ENCODE peak calls at places on chromosome 20, in five cellular contexts. One of them, this sample, is unnamed.

GRCh38 chr20:23008673-23009072 is 26.4 kb upstream of the SSTR4 start:
- DNase-seq in HepG2: no peak
- DNase-seq in GM12878: no peak
- DNase-seq in H1: no peak
- DNase-seq in NT2/D1: no peak
- DNase-seq in this sample: no peak

GRCh38 chr20:34915131-34915530 is 38.7 kb downstream of the ACSS2 start:
- DNase-seq in NT2/D1: no peak
- DNase-seq in HepG2: no peak
- DNase-seq in GM12878: no peak
- DNase-seq in H1: no peak
- DNase-seq in this sample: no peak

GRCh38 chr20:56003111-56003800 is 2.1 kb downstream of the CBLN4 start:
- DNase-seq in GM12878: no peak
- DNase-seq in H1: no peak
- DNase-seq in HepG2: no peak
- DNase-seq in NT2/D1: peak
- DNase-seq in this sample: no peak

GRCh38 chr20:62980970-62981369 is 25.8 kb downstream of the BHLHE23 start:
- DNase-seq in H1: no peak
- DNase-seq in GM12878: no peak
- DNase-seq in HepG2: no peak
- DNase-seq in NT2/D1: no peak
- DNase-seq in this sample: peak

GRCh38 chr20:17066955-17067354 is 159.9 kb upstream of the PCSK2 start:
- DNase-seq in HepG2: no peak
- DNase-seq in H1: no peak
- DNase-seq in NT2/D1: peak
- DNase-seq in GM12878: no peak
- DNase-seq in this sample: no peak

GRCh38 chr20:38426006-38426405 is 9.1 kb downstream of the SNHG17 start:
- DNase-seq in H1: no peak
- DNase-seq in GM12878: no peak
- DNase-seq in HepG2: peak
- DNase-seq in NT2/D1: no peak
- DNase-seq in this sample: no peak

GRCh38 chr20:14064921-14065320 is 69.6 kb downstream of the MACROD2 start:
- DNase-seq in GM12878: no peak
- DNase-seq in HepG2: no peak
- DNase-seq in H1: no peak
- DNase-seq in NT2/D1: no peak
- DNase-seq in this sample: no peak

GRCh38 chr20:59032713-59033059 is 551 bp upstream of the ATP5F1E start:
- DNase-seq in NT2/D1: no peak
- DNase-seq in H1: no peak
- DNase-seq in GM12878: no peak
- DNase-seq in HepG2: peak
- DNase-seq in this sample: peak

GRCh38 chr20:22579119-22579427 is 5.3 kb downstream of the FOXA2 start:
- DNase-seq in GM12878: no peak
- DNase-seq in H1: no peak
- DNase-seq in HepG2: no peak
- DNase-seq in NT2/D1: peak
- DNase-seq in this sample: no peak

GRCh38 chr20:22466447-22467171 is 117.8 kb downstream of the FOXA2 start:
- DNase-seq in HepG2: no peak
- DNase-seq in NT2/D1: no peak
- DNase-seq in GM12878: no peak
- DNase-seq in H1: no peak
- DNase-seq in this sample: no peak

GRCh38 chr20:39083781-39084180 is 121.6 kb downstream of the DHX35 start:
- DNase-seq in NT2/D1: no peak
- DNase-seq in HepG2: no peak
- DNase-seq in H1: no peak
- DNase-seq in GM12878: no peak
- DNase-seq in this sample: no peak

GRCh38 chr20:21901470-21902275 is 196.2 kb downstream of the PAX1 start:
- DNase-seq in HepG2: no peak
- DNase-seq in NT2/D1: no peak
- DNase-seq in H1: no peak
- DNase-seq in GM12878: no peak
- DNase-seq in this sample: no peak

GRCh38 chr20:62642666-62643520 is 590 bp downstream of the SLCO4A1 start:
- DNase-seq in HepG2: no peak
- DNase-seq in NT2/D1: no peak
- DNase-seq in H1: no peak
- DNase-seq in GM12878: no peak
- DNase-seq in this sample: peak

GRCh38 chr20:46758929-46759669 is 49.6 kb downstream of the SLC2A10 start:
- DNase-seq in HepG2: no peak
- DNase-seq in H1: no peak
- DNase-seq in NT2/D1: no peak
- DNase-seq in GM12878: no peak
- DNase-seq in this sample: no peak

GRCh38 chr20:22686097-22686496 is 101.7 kb upstream of the FOXA2 start:
- DNase-seq in HepG2: peak
- DNase-seq in H1: peak
- DNase-seq in GM12878: no peak
- DNase-seq in NT2/D1: peak
- DNase-seq in this sample: peak

GRCh38 chr20:56826306-56826970 is 197.3 kb downstream of the TFAP2C start:
- DNase-seq in H1: no peak
- DNase-seq in GM12878: no peak
- DNase-seq in HepG2: no peak
- DNase-seq in NT2/D1: no peak
- DNase-seq in this sample: no peak

GRCh38 chr20:17629678-17630089 is 52.4 kb downstream of the RRBP1 start:
- DNase-seq in H1: no peak
- DNase-seq in GM12878: no peak
- DNase-seq in HepG2: no peak
- DNase-seq in NT2/D1: no peak
- DNase-seq in this sample: no peak

GRCh38 chr20:10611357-10611756 is 62.4 kb downstream of the JAG1 start:
- DNase-seq in H1: no peak
- DNase-seq in GM12878: no peak
- DNase-seq in NT2/D1: no peak
- DNase-seq in HepG2: peak
- DNase-seq in this sample: peak

GRCh38 chr20:31661625-31662371 is 24.1 kb downstream of the COX4I2 start:
- DNase-seq in HepG2: peak
- DNase-seq in NT2/D1: no peak
- DNase-seq in GM12878: no peak
- DNase-seq in H1: peak
- DNase-seq in this sample: peak
- TF ChIP-seq SUZ12 in HepG2: no peak
- TF ChIP-seq SUZ12 in NT2/D1: no peak
- TF ChIP-seq SUZ12 in GM12878: no peak
- TF ChIP-seq SUZ12 in H1: no peak
- TF ChIP-seq SUZ12 in this sample: no peak

DNA sequence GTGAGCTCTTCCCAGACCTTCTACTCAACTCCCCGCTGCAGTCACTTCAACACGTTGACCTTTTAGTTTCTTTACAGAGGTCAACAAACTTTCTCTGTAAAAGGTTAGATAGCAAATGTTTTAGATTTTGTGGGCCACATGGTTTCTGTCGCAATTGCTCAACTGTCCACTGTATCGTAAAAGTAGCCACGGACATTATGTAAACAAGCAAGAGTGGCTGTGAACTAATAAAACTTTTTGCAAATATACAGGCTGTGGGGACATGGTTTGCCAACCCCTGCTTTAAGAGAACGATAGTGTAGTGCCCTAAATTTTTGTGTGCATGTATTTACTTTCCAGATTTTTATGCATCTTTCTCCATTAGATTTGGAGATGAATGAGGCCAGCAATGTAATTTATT is 247.6 kb upstream of the TSHZ2 start:
- DNase-seq in GM12878: no peak
- DNase-seq in H1: no peak
- DNase-seq in NT2/D1: no peak
- DNase-seq in HepG2: no peak
- DNase-seq in this sample: no peak
- TF ChIP-seq SUZ12 in GM12878: no peak
- TF ChIP-seq SUZ12 in H1: no peak
- TF ChIP-seq SUZ12 in NT2/D1: no peak
- TF ChIP-seq SUZ12 in HepG2: no peak
- TF ChIP-seq SUZ12 in this sample: no peak

GRCh38 chr20:44765091-44765490 is 19.4 kb downstream of the KCNK15 start:
- DNase-seq in GM12878: no peak
- DNase-seq in H1: no peak
- DNase-seq in HepG2: no peak
- DNase-seq in NT2/D1: no peak
- DNase-seq in this sample: no peak

GRCh38 chr20:44768854-44769480 is 23.3 kb downstream of the KCNK15 start:
- DNase-seq in H1: no peak
- DNase-seq in GM12878: no peak
- DNase-seq in HepG2: no peak
- DNase-seq in NT2/D1: no peak
- DNase-seq in this sample: no peak

GRCh38 chr20:44768256-44768655 is 22.6 kb downstream of the KCNK15 start:
- DNase-seq in NT2/D1: no peak
- DNase-seq in H1: no peak
- DNase-seq in GM12878: no peak
- DNase-seq in HepG2: no peak
- DNase-seq in this sample: no peak

GRCh38 chr20:44762466-44763140 is 16.9 kb downstream of the KCNK15 start:
- DNase-seq in H1: no peak
- DNase-seq in NT2/D1: no peak
- DNase-seq in GM12878: no peak
- DNase-seq in HepG2: no peak
- DNase-seq in this sample: no peak

DNA sequence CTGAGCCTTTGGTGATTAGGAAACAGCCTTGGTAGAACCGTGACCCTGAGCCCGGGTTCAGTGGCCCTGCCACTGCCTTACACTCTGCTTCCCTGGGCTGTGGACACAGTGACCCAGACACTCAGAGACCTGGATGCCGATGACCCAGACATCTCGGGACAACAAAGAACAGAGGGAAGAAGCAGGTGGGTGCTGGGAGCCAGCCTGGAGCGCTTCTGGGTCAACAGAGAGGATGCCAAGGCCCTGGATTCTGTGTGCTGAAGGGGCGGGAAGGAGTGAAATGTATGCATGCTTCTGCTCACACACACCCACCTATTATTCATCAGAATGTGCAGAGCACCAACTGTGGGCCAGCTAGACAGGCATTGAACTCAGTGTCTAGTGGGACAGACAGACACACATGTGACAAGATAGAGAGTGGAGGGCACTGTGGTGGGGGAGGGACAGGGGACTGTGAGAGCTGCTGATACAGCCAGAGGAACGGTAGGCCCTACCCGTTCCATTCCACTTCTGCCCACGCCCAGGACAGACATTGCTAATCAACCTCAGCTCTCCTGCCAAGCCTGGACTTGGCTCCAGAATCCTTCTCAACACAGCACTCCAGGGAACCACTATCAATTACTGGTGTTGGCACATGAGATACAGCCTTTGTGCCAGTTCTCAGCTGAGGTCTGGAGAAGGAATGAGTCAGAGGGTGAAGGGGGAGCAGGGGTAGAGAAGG is 20.1 kb downstream of the KCNK15 start:
- DNase-seq in NT2/D1: no peak
- DNase-seq in HepG2: no peak
- DNase-seq in GM12878: no peak
- DNase-seq in H1: no peak
- DNase-seq in this sample: no peak
- TF ChIP-seq SUZ12 in NT2/D1: no peak
- TF ChIP-seq SUZ12 in HepG2: no peak
- TF ChIP-seq SUZ12 in GM12878: no peak
- TF ChIP-seq SUZ12 in H1: no peak
- TF ChIP-seq SUZ12 in this sample: no peak

GRCh38 chr20:2151805-2152727 is 50.4 kb downstream of the STK35 start:
- DNase-seq in HepG2: no peak
- DNase-seq in NT2/D1: no peak
- DNase-seq in H1: no peak
- DNase-seq in GM12878: no peak
- DNase-seq in this sample: no peak

GRCh38 chr20:2146080-2146867 is 44.6 kb downstream of the STK35 start:
- DNase-seq in HepG2: no peak
- DNase-seq in NT2/D1: no peak
- DNase-seq in GM12878: no peak
- DNase-seq in H1: no peak
- DNase-seq in this sample: no peak

GRCh38 chr20:2150660-2151059 is 49.0 kb downstream of the STK35 start:
- DNase-seq in GM12878: no peak
- DNase-seq in HepG2: no peak
- DNase-seq in NT2/D1: no peak
- DNase-seq in H1: no peak
- DNase-seq in this sample: no peak

GRCh38 chr20:2145376-2145775 is 43.7 kb downstream of the STK35 start:
- DNase-seq in NT2/D1: no peak
- DNase-seq in H1: no peak
- DNase-seq in GM12878: no peak
- DNase-seq in HepG2: no peak
- DNase-seq in this sample: no peak

GRCh38 chr20:2149507-2149906 is 47.9 kb downstream of the STK35 start:
- DNase-seq in H1: no peak
- DNase-seq in GM12878: no peak
- DNase-seq in HepG2: no peak
- DNase-seq in NT2/D1: peak
- DNase-seq in this sample: no peak
- TF ChIP-seq SUZ12 in H1: no peak
- TF ChIP-seq SUZ12 in GM12878: no peak
- TF ChIP-seq SUZ12 in HepG2: no peak
- TF ChIP-seq SUZ12 in NT2/D1: no peak
- TF ChIP-seq SUZ12 in this sample: no peak

DNA sequence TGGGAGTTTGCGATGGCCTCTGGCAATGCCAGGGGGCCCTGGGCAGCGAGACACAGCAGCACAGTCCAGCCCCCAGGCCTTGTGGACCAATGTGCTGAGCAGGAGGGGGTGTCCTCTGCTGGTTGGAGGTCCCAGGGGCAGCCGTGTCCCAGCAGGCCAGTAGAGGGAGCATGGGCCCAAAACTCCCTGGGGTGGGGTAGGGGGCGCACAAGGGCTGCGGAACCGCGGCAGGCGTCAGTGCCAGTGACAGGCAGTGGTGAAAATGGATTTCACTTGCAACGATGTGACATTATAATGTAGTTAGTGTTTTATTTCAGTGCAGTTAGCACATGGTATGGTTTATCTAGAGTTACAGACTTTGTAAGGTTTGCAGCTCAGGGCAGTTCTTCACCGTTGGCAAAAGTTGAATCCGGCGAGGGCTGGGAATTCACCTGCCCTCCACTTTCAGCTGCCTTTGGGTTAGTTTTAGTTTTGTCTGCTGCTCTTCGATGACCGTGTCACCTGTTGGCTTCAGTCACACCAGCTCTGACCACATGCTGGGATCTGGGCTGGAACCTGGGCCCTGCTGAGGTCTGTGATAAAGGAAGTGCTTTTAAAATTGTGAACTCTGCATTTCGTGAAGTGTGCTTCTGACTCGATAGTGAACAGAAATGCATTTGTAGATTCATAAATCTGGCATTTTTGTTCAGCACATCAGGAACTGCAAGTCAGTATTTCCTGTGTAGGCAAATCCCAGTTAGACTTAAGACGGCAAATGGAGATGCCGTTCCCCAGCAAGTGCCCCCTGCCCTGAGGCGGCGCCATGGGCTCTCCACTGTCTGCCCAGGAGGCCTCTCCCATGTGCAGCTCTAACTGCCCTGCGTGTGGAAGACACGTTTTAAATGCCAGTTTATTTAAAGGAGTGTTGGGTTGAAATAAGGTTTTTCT is 46.8 kb downstream of the PYGB start:
- DNase-seq in NT2/D1: peak
- DNase-seq in HepG2: peak
- DNase-seq in H1: peak
- DNase-seq in GM12878: no peak
- DNase-seq in this sample: peak
- TF ChIP-seq SUZ12 in NT2/D1: no peak
- TF ChIP-seq SUZ12 in HepG2: peak
- TF ChIP-seq SUZ12 in H1: no peak
- TF ChIP-seq SUZ12 in GM12878: no peak
- TF ChIP-seq SUZ12 in this sample: no peak

GRCh38 chr20:20521736-20522135 is 153.8 kb downstream of the INSM1 start:
- DNase-seq in GM12878: no peak
- DNase-seq in HepG2: no peak
- DNase-seq in NT2/D1: no peak
- DNase-seq in H1: no peak
- DNase-seq in this sample: no peak
- TF ChIP-seq SUZ12 in GM12878: no peak
- TF ChIP-seq SUZ12 in HepG2: no peak
- TF ChIP-seq SUZ12 in NT2/D1: no peak
- TF ChIP-seq SUZ12 in H1: no peak
- TF ChIP-seq SUZ12 in this sample: no peak